ENCODE peak calls at places on chromosomes 5 and 9, in six cellular contexts. Q is A549, H is endothelial cell of umbilical vein, I is GM12878, R is HepG2, L is K562. E is an unnamed sample.

GRCh38 chr5:177310332-177310731 is 1.4 kb downstream of the MXD3 start:
- DNase-seq in I (no peak), R (no peak), Q (no peak), H (no peak), L (no peak), E (no peak)

GRCh38 chr9:114798793-114799427 is 6.9 kb downstream of the TNFSF15 start:
- DNase-seq in Q (no peak), L (no peak), H (no peak), I (no peak), R (no peak), E (no peak)

GRCh38 chr5:131575660-131576227 is 59.3 kb downstream of the RAPGEF6 start:
- DNase-seq in R (no peak), L (no peak), I (no peak), H (no peak), Q (no peak), E (no peak)

GRCh38 chr9:121609845-121610637 is 41.4 kb upstream of the DAB2IP start:
- DNase-seq in H (peak), Q (peak), L (no peak), I (no peak), R (peak), E (no peak)

GRCh38 chr5:76850543-76851140 is 828 bp downstream of the S100Z start:
- DNase-seq in R (no peak), H (no peak), I (no peak), Q (no peak), L (no peak), E (no peak)

GRCh38 chr5:172085738-172086137 is 79.3 kb upstream of the FBXW11 start:
- DNase-seq in I (no peak), Q (no peak), L (no peak), H (no peak), R (no peak), E (no peak)

GRCh38 chr5:87020099-87020934 is 247.4 kb upstream of the RASA1 start:
- DNase-seq in R (no peak), L (peak), I (peak), Q (peak), H (no peak), E (peak)

GRCh38 chr5:111512026-111512405 is 319 bp downstream of the STARD4 start:
- DNase-seq in R (peak), I (no peak), H (no peak), L (peak), Q (peak), E (no peak)

GRCh38 chr9:13128266-13128825 is 151.1 kb downstream of the MPDZ start:
- DNase-seq in I (no peak), L (no peak), Q (no peak), R (no peak), H (no peak), E (no peak)

GRCh38 chr9:35162605-35163315 is 951 bp downstream of the UNC13B start:
- DNase-seq in R (no peak), Q (no peak), I (no peak), H (peak), L (no peak), E (no peak)

GRCh38 chr5:134592141-134592746 is 40.4 kb downstream of the SAR1B start:
- DNase-seq in I (no peak), H (peak), Q (no peak), L (peak), R (no peak), E (no peak)

GRCh38 chr9:89319015-89319905 is 960 bp downstream of the SECISBP2 start:
- DNase-seq in L (no peak), Q (no peak), R (no peak), H (no peak), I (no peak), E (peak)

GRCh38 chr5:62791059-62791458 is 212.4 kb downstream of the LRRC70 start:
- DNase-seq in I (no peak), H (peak), L (peak), R (peak), Q (no peak), E (peak)

GRCh38 chr5:2507611-2508010 is 243.9 kb downstream of the IRX2 start:
- DNase-seq in Q (no peak), H (no peak), L (no peak), R (no peak), I (no peak), E (no peak)

GRCh38 chr9:95242613-95243012 is 74.9 kb downstream of the FANCC start:
- DNase-seq in L (no peak), R (peak), H (no peak), Q (no peak), I (no peak), E (no peak)

GRCh38 chr9:79329861-79330260 is 241.9 kb upstream of the TLE4 start:
- DNase-seq in H (no peak), Q (no peak), L (no peak), R (no peak), I (no peak), E (no peak)

GRCh38 chr9:132161743-132162187 is at the start of gene NTNG2:
- DNase-seq in I (no peak), L (no peak), Q (no peak), R (no peak), H (no peak), E (no peak)

GRCh38 chr9:104991144-104991953 is 63.4 kb upstream of the ABCA1 start:
- DNase-seq in R (peak), I (peak), L (peak), Q (peak), H (peak), E (peak)
- TF ChIP-seq POLR2A in R (no peak), I (no peak), L (no peak), Q (peak), H (peak), E (peak)

DNA sequence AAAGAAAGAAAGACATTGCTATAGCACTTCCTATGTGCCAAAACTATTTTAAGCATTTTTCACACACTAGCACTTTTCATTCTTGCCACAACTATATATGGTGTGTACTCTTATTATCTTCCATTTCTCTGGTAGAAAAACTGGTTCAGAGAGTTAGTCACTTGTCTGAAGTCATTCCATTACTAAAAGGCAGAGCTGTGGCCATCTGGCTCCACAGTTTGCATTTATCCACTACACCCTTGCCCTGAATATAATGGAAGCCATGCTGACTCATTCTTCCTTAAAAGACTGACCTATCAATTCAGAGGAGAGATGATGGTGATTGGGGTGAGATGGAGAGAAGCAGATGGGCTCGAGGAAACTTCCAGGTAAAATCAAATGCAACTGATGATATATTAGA is 310.4 kb upstream of the CTNND2 start:
- DNase-seq in R (no peak), L (no peak), I (no peak), H (no peak), Q (no peak), E (no peak)
- TF ChIP-seq MYC in R (no peak), L (no peak), I (no peak), H (no peak), Q (no peak), E (no peak)

GRCh38 chr9:75930766-75931311 is 40.4 kb downstream of the PCSK5 start:
- DNase-seq in Q (no peak), I (no peak), H (no peak), R (no peak), L (no peak), E (no peak)

GRCh38 chr9:75921403-75922127 is 31.1 kb downstream of the PCSK5 start:
- DNase-seq in I (no peak), Q (no peak), H (no peak), L (no peak), R (no peak), E (no peak)

GRCh38 chr9:75932026-75932425 is 41.6 kb downstream of the PCSK5 start:
- DNase-seq in I (no peak), Q (no peak), L (no peak), R (no peak), H (no peak), E (no peak)

GRCh38 chr9:75930193-75930592 is 39.7 kb downstream of the PCSK5 start:
- DNase-seq in R (no peak), L (no peak), H (no peak), I (no peak), Q (no peak), E (no peak)

GRCh38 chr9:75927351-75927750 is 36.9 kb downstream of the PCSK5 start:
- DNase-seq in Q (no peak), H (no peak), L (no peak), R (no peak), I (no peak), E (no peak)
- TF ChIP-seq POLR2A in Q (no peak), H (no peak), L (no peak), R (no peak), I (no peak), E (no peak)

GRCh38 chr5:179122411-179123108 is 62.4 kb downstream of the ZNF354C start:
- DNase-seq in L (no peak), Q (no peak), H (no peak), R (no peak), I (no peak), E (no peak)
- TF ChIP-seq MYC in L (no peak), Q (no peak), H (no peak), R (no peak), I (no peak), E (no peak)

DNA sequence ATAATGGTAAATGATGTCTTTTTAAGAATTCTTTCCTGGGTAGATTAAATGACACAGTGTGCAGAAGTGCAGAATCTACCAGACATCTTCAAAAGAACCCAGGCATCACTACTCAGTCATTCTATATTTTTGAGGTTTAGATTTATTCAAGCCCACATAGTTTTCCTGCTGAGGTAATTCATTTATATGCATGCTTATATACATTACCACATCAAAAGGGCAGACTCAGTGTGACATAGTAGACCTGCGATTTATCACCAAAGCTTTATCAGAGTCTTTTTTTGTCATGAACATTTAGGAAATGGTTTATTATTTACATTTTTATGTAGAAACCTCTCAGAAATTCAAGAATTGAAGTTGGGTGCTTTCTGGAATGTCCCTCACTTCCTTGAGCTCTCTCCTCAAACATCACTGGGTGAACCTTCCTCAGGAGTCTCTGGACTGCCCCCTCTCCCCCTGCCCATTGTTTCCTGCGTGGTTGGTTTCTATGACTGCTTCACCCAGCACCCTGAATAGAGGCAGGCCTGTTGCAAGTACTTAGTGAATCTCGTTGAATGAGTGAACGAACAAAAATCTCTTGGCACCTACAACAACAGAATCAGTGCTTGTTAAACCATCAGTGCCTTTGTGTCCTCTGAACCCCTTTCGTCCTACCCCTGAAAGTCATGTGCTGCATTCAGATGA is 42.5 kb downstream of the ADAMTS16 start:
- DNase-seq in R (no peak), Q (no peak), H (no peak), L (no peak), I (no peak), E (no peak)
- TF ChIP-seq POLR2A in R (no peak), Q (no peak), H (no peak), L (no peak), I (no peak), E (no peak)

GRCh38 chr5:13477118-13477737 is 467.3 kb downstream of the DNAH5 start:
- DNase-seq in H (peak), Q (no peak), I (no peak), L (no peak), R (no peak), E (peak)

GRCh38 chr5:13478831-13479465 is 465.5 kb downstream of the DNAH5 start:
- DNase-seq in I (no peak), H (peak), Q (peak), R (peak), L (peak), E (peak)

GRCh38 chr5:13480834-13481233 is 463.7 kb downstream of the DNAH5 start:
- DNase-seq in H (no peak), Q (no peak), L (no peak), R (no peak), I (no peak), E (no peak)
- TF ChIP-seq MYC in H (no peak), Q (no peak), L (no peak), R (no peak), I (no peak), E (no peak)

DNA sequence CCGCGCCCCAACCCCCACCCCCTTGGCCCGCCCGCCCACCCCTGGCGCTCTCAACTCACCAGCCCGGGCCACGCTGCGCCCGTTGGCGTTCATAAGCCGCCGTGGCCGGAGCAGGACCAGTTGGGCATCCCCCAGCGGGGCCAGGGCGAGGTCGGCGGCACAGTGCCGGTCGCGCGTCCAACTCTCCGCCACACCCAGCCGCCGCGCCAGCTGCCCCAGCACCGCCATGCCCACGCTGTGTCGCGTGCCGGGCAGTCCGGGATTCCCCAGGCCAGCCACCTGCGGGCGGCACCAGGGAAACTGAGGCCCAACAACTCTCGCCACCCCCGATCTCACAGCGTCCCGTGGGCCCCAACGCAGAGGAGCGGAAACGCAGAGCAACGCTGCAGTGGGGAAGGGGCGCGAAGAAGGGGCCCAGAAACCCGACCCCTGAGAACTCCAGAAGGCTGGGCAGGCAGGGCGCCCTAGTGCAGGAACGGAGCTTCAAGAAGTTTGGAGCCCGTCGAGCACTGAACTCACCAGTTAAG is 484 bp downstream of the PTRH1 start:
- DNase-seq in R (no peak), Q (no peak), I (no peak), H (no peak), L (no peak), E (peak)
- TF ChIP-seq POLR2A in R (no peak), Q (no peak), I (no peak), H (no peak), L (no peak), E (no peak)

DNA sequence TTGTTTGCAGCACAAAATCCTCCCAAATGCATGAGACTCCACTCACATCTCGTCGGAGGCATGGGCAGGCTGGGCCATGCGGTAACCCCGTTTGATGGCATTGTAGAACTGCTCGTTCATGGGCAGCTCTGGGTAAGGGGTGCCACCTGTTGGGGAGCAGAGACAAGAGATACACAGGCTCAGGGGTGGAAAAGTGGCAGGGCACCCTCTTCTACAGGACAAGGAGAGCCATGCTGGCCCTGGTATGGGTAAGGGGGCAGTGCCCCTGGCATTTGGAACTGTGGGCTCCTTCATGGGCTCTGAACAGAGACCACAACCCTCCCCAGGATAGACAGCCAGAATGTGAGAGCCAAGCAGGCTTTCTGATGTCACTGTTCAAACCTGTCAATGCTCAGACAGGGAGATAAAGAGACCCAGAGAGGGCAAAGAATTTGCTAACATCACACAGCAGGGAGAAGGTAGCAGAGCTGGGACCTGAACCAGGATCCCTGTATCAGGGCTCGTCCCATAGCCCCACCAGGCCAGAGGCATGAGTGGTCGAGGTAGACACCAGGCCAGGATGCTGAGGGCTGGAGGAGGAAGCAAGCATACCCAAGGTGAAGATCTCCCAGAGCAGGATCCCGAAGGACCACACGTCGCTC is 33.2 kb upstream of the CSF1R start:
- DNase-seq in L (no peak), Q (no peak), H (no peak), R (no peak), I (no peak), E (peak)
- TF ChIP-seq MYC in L (no peak), Q (no peak), H (no peak), R (no peak), I (no peak), E (no peak)

DNA sequence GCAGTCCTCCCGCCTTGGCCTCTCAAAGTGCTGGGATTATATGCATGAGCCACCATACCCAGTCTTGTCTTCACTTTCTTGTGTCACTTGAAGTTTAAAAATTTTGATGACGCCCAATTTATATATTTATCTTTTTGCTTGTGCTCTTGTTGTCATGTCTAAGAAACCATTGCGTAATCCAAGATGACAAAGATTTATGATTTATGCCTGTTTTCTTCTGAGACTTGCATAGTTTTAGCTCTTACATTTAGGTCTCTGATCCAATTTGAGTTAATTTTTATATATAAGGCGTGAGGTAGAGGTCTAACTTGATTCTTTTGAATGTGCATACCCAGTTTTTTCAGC is 18.6 kb downstream of the ANKHD1 start:
- DNase-seq in R (no peak), Q (no peak), I (no peak), L (no peak), H (no peak), E (peak)
- TF ChIP-seq POLR2A in R (no peak), Q (no peak), I (no peak), L (no peak), H (no peak), E (no peak)

E was measured in NB4.